ENCODE peak calls at places on chromosomes 3 and 15, in eight cellular contexts. P is body of pancreas, V is testis, O is H54, B is stomach, S is HCT116, U is Peyer's patch, L is prostate gland. C is an unnamed sample.

GRCh38 chr3:162122405-162122804 is 625.8 kb downstream of the OTOL1 start:
- DNase-seq in P (no peak), V (no peak), O (no peak), B (no peak), S (no peak), U (no peak), L (no peak), C (no peak)

GRCh38 chr3:111595239-111595638 is at the start of gene ZBED2:
- DNase-seq in P (no peak), V (no peak), O (no peak), B (no peak), S (no peak), U (no peak), L (no peak), C (no peak)

GRCh38 chr3:139364549-139364948 is 20.7 kb downstream of the MRPS22 start:
- DNase-seq in P (no peak), V (no peak), O (no peak), B (no peak), S (no peak), U (no peak), L (no peak), C (no peak)

GRCh38 chr15:100628746-100629145 is 26.4 kb downstream of the ASB7 start:
- DNase-seq in P (no peak), V (no peak), O (no peak), B (no peak), S (no peak), U (no peak), L (no peak), C (no peak)

GRCh38 chr3:130849111-130849552 is 44.8 kb upstream of the ATP2C1 start:
- DNase-seq in P (peak), V (peak), O (no peak), B (peak), S (no peak), U (peak), L (peak), C (peak)

GRCh38 chr3:9916734-9917680 is at the start of gene IL17RC:
- DNase-seq in P (peak), V (peak), O (peak), B (peak), S (peak), U (peak), L (peak), C (peak)

GRCh38 chr3:122969585-122970453 is 57.7 kb downstream of the SEMA5B start:
- DNase-seq in P (no peak), V (peak), O (no peak), B (no peak), S (no peak), U (no peak), L (no peak), C (no peak)

GRCh38 chr3:73813291-73813977 is 188.7 kb upstream of the PDZRN3 start:
- DNase-seq in P (peak), V (no peak), O (no peak), B (no peak), S (no peak), U (no peak), L (peak), C (no peak)

GRCh38 chr3:127158614-127159221 is 34.2 kb upstream of the PRR23E start:
- DNase-seq in P (no peak), V (peak), O (no peak), B (no peak), S (no peak), U (no peak), L (no peak), C (no peak)

GRCh38 chr3:150372320-150373118 is 35.6 kb upstream of the TSC22D2 start:
- DNase-seq in P (no peak), V (no peak), O (no peak), B (no peak), S (no peak), U (no peak), L (no peak), C (no peak)

DNA sequence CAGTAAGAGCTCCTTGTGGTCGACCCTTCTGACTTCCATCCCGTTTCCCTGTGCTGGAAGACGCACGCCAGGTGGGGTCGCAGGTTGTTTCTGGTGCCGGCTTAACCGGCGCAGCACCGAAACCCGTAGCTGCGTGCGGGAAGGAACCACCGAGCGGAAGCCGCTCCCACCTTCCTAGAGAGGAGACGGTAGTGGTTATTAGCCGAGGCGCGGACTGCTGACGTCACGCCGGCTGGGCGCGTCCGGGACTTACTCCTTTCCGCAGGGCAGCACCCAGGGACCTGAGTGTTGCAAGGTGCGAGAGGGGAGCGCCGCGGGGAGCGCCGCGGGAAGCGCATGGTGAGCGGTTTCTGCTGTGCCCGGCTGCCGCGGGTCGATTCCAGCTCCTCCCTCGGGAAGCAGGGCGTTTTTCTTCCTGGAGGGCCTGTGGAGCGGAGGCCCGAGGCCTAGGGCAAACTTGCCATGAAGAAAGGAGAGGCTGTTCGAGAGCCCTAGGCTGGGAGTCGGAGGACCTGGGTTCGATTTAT is at the start of gene ZNF501:
- DNase-seq in P (peak), V (peak), O (peak), B (peak), S (no peak), U (peak), L (peak), C (peak)
- TF ChIP-seq POLR2A in P (peak), V (no peak), O (no peak), B (no peak), S (no peak), U (no peak), L (peak), C (no peak)

GRCh38 chr3:174439621-174440349 is 419.3 kb upstream of the NAALADL2 start:
- DNase-seq in P (peak), V (peak), O (peak), B (peak), S (peak), U (no peak), L (peak), C (peak)
- TF ChIP-seq POLR2A in P (no peak), V (no peak), O (no peak), B (no peak), S (no peak), U (no peak), L (no peak), C (no peak)

DNA sequence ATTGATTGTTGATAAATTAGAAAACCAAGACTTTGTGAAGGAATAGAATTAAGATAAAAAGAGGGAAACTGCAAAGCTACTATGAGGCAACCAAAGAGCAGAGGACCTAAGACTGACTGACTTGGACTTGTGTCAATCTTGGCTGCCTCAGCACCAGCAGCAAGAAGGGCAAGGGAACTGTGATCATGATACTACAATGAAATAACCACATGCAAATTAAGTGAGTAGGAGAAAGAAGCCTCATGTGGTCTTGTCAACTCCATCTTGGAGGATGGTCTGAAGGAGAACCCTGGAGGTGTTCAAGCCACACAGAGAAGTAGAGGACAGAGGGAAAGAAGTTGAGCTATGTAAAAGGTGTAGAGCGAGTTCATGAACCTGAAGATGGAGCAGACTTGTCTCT is 47.3 kb upstream of the THRB start:
- DNase-seq in P (no peak), V (no peak), O (no peak), B (no peak), S (no peak), U (no peak), L (no peak), C (no peak)
- TF ChIP-seq POLR2A in P (no peak), V (no peak), O (no peak), B (no peak), S (no peak), U (no peak), L (no peak), C (no peak)

GRCh38 chr15:90249123-90249863 is at the start of gene TTLL13:
- DNase-seq in P (peak), V (peak), O (peak), B (peak), S (peak), U (peak), L (peak), C (peak)
- TF ChIP-seq POLR2A in P (peak), V (no peak), O (peak), B (no peak), S (no peak), U (peak), L (peak), C (no peak)

GRCh38 chr3:125148016-125148812 is 64.3 kb downstream of the SLC12A8 start:
- DNase-seq in P (no peak), V (no peak), O (no peak), B (no peak), S (no peak), U (peak), L (no peak), C (no peak)

GRCh38 chr3:125145751-125146475 is 66.6 kb downstream of the SLC12A8 start:
- DNase-seq in P (no peak), V (no peak), O (no peak), B (no peak), S (no peak), U (peak), L (no peak), C (no peak)

GRCh38 chr3:125147491-125147820 is 65.1 kb downstream of the SLC12A8 start:
- DNase-seq in P (no peak), V (no peak), O (no peak), B (no peak), S (no peak), U (no peak), L (no peak), C (no peak)

GRCh38 chr3:125148836-125149235 is 63.7 kb downstream of the SLC12A8 start:
- DNase-seq in P (no peak), V (no peak), O (no peak), B (no peak), S (no peak), U (peak), L (no peak), C (no peak)

GRCh38 chr3:125146601-125147490 is 65.7 kb downstream of the SLC12A8 start:
- DNase-seq in P (peak), V (peak), O (no peak), B (no peak), S (no peak), U (peak), L (no peak), C (no peak)
- TF ChIP-seq POLR2A in P (no peak), V (no peak), O (no peak), B (no peak), S (no peak), U (no peak), L (no peak), C (no peak)

GRCh38 chr3:42853056-42853455 is 22.6 kb downstream of the CYP8B1 start:
- DNase-seq in P (no peak), V (no peak), O (no peak), B (no peak), S (no peak), U (peak), L (no peak), C (no peak)

GRCh38 chr3:42850263-42850662 is 25.4 kb downstream of the CYP8B1 start:
- DNase-seq in P (no peak), V (no peak), O (no peak), B (no peak), S (no peak), U (peak), L (no peak), C (no peak)

GRCh38 chr3:42853739-42854302 is 21.9 kb downstream of the CYP8B1 start:
- DNase-seq in P (peak), V (no peak), O (no peak), B (no peak), S (no peak), U (peak), L (no peak), C (no peak)

GRCh38 chr3:42851228-42851834 is 24.3 kb downstream of the CYP8B1 start:
- DNase-seq in P (no peak), V (no peak), O (no peak), B (no peak), S (no peak), U (peak), L (no peak), C (no peak)

DNA sequence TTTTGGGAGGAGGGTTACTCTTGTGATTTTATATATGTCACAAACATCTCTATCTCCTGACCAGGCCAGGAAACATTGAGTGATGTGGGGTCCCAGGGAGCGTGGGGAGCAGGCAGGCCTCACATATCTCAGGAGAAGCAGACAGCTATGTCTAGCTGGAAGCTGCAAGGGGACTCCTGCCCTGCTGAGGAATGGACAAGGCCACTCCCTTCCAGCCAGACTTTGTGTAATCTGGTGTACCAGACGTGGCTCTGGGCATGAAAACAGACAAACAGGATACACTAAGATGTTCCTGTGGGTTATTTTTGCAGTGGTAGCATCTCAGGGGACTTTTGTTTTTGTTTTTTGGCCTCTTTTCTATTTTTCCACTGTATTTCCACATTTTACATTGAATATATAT is 23.2 kb downstream of the CYP8B1 start:
- DNase-seq in P (peak), V (no peak), O (no peak), B (no peak), S (no peak), U (peak), L (no peak), C (peak)
- TF ChIP-seq POLR2A in P (no peak), V (no peak), O (no peak), B (no peak), S (no peak), U (no peak), L (no peak), C (peak)

DNA sequence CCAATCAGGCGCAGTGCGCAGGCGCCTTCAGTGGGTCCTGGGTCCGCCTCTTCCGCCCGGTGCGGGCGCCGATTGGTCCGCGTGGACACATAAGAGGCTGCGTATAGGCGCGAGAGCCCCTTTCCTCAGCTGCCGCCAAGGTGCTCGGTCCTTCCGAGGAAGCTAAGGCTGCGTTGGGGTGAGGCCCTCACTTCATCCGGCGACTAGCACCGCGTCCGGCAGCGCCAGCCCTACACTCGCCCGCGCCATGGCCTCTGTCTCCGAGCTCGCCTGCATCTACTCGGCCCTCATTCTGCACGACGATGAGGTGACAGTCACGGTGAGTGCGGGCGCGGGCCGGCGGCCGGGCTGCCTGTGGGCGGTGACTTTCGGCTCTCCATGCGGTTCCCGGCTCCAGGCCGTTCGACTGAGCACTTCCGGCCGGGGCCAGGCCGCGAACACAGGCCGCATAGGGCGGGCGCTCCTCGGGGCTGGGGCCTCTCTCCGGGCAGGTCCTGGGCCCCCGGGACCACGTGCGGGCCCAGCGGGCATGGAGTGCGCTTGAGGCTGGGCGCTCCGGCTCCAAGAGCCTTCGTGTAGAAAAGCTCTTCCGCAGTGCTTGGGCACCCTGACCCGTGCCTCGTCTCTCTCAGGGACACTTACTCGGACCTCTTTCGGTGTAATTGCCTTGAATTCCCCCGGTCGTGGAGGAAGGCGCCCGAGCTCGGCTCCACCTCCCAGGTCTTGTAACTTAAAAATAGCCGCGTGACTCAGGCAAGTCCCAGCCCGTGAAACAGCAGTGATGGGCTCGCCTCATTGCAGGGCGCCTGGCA is at the start of gene RPLP1:
- DNase-seq in P (peak), V (peak), O (peak), B (peak), S (peak), U (peak), L (peak), C (peak)
- TF ChIP-seq POLR2A in P (peak), V (peak), O (peak), B (peak), S (peak), U (peak), L (peak), C (peak)

C was measured in erythroblast.